ENCODE peak calls at places on chromosome 15, in five cellular contexts. P is K562, B is IMR-90, Z is A549, H is GM12878. M is an unnamed sample.

GRCh38 chr15:41832875-41833274 is 5.0 kb downstream of the JMJD7 start:
- DNase-seq in P (no peak), B (no peak), Z (no peak), H (no peak), M (no peak)

GRCh38 chr15:67021455-67021854 is 43.9 kb upstream of the SMAD3 start:
- DNase-seq in P (no peak), B (no peak), Z (no peak), H (no peak), M (no peak)

GRCh38 chr15:52784799-52785671 is 5.1 kb downstream of the ONECUT1 start:
- DNase-seq in P (no peak), B (no peak), Z (no peak), H (no peak), M (no peak)

GRCh38 chr15:100887211-100887913 is 7.7 kb downstream of the ALDH1A3 start:
- DNase-seq in P (no peak), B (no peak), Z (no peak), H (no peak), M (no peak)

GRCh38 chr15:67717776-67718175 is 107.5 kb upstream of the SKOR1 start:
- DNase-seq in P (no peak), B (no peak), Z (no peak), H (no peak), M (no peak)

GRCh38 chr15:60781211-60781713 is 302.3 kb upstream of the ICE2 start:
- DNase-seq in P (no peak), B (no peak), Z (no peak), H (no peak), M (no peak)

GRCh38 chr15:51390932-51391432 is 49.5 kb downstream of the GLDN start:
- DNase-seq in P (no peak), B (no peak), Z (no peak), H (no peak), M (no peak)

GRCh38 chr15:57780461-57780860 is 73.9 kb downstream of the POLR2M start:
- DNase-seq in P (no peak), B (no peak), Z (no peak), H (no peak), M (no peak)

GRCh38 chr15:61049934-61050333 is 179.2 kb downstream of the RORA start:
- DNase-seq in P (no peak), B (peak; percentile 91), Z (no peak), H (peak; percentile 17), M (no peak)

GRCh38 chr15:35170216-35170615 is 85.1 kb upstream of the NANOGP8 start:
- DNase-seq in P (no peak), B (peak; percentile 68), Z (no peak), H (no peak), M (no peak)

GRCh38 chr15:99085413-99086326 is 19.2 kb upstream of the SYNM start:
- DNase-seq in P (no peak), B (peak; percentile 91), Z (no peak), H (no peak), M (no peak)

GRCh38 chr15:58136731-58137130 is 1.4 kb upstream of the AQP9 start:
- DNase-seq in P (no peak), B (no peak), Z (no peak), H (no peak), M (no peak)

GRCh38 chr15:100663066-100663465 is 60.7 kb downstream of the ASB7 start:
- DNase-seq in P (peak; percentile 21), B (no peak), Z (peak; percentile 87), H (no peak), M (peak; percentile 54)

GRCh38 chr15:37035349-37035748 is 65.0 kb downstream of the MEIS2 start:
- DNase-seq in P (no peak), B (peak; percentile 66), Z (no peak), H (no peak), M (no peak)

GRCh38 chr15:48343865-48344264 is 12.6 kb downstream of the DUT start:
- DNase-seq in P (no peak), B (no peak), Z (no peak), H (no peak), M (no peak)

GRCh38 chr15:85507114-85507513 is 126.7 kb downstream of the AKAP13 start:
- DNase-seq in P (no peak), B (no peak), Z (no peak), H (no peak), M (no peak)

GRCh38 chr15:85501574-85501973 is 121.2 kb downstream of the AKAP13 start:
- DNase-seq in P (no peak), B (no peak), Z (no peak), H (no peak), M (no peak)

GRCh38 chr15:85500729-85501128 is 120.3 kb downstream of the AKAP13 start:
- DNase-seq in P (no peak), B (peak; percentile 15), Z (no peak), H (no peak), M (no peak)

GRCh38 chr15:85503151-85503797 is 122.9 kb downstream of the AKAP13 start:
- DNase-seq in P (no peak), B (no peak), Z (no peak), H (no peak), M (no peak)

DNA sequence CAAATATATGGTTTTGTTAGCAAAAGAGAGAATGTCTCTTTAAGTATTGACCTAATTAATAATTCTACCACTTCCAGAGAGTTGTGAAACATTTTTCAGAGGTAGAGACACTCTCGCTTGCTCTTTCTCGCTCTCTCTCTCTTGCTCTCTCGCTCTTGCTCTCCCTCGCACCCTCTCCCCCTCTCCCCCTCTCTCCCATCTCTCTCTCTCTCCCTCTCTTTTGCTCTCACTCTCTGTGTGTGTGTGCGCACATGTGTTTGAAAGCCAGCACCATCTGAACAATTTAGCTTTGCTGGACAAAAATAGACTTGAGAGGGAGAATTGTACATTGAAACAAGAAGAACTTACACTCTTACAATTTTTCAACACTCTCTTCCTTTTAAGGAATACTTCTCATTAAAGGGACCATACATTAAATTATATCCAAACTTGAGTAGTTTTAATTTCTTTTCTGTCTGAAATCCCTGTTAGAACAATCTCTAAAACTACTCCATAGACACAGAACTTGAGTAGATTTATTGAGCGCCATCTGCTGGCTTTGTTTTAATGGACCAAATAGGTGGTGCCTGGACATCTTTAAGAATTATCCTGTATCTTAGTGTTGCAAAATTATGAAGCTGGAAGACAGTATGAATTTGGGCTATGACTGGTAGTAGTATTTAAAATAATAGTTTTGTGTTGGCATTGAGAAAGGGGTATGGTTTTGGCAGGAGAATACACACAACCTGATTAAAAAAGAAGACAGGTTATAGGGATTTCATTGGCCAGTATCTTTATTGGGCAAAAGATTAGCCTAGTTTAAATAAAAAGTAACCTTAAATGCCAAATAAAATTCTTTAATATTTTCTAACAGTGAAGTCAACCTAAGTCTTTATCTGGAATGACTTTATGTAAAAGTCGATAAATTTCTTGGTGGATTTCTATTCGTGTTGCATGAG is 124.6 kb downstream of the AKAP13 start:
- DNase-seq in P (peak; percentile 20), B (peak; percentile 74), Z (peak; percentile 49), H (no peak), M (peak; percentile 29)
- TF ChIP-seq BHLHE40 in P (no peak), B (no peak), Z (no peak), H (no peak), M (no peak)

GRCh38 chr15:77597804-77598453 is 34.8 kb downstream of the LINGO1 start:
- DNase-seq in P (no peak), B (no peak), Z (no peak), H (no peak), M (no peak)

GRCh38 chr15:77599357-77599756 is 33.4 kb downstream of the LINGO1 start:
- DNase-seq in P (no peak), B (no peak), Z (no peak), H (no peak), M (no peak)

GRCh38 chr15:77602800-77603199 is 29.9 kb downstream of the LINGO1 start:
- DNase-seq in P (no peak), B (no peak), Z (no peak), H (no peak), M (no peak)

GRCh38 chr15:77596821-77597803 is 35.6 kb downstream of the LINGO1 start:
- DNase-seq in P (no peak), B (no peak), Z (no peak), H (no peak), M (no peak)

GRCh38 chr15:77599899-77600298 is 32.8 kb downstream of the LINGO1 start:
- DNase-seq in P (peak; percentile 97), B (peak; percentile 22), Z (peak; percentile 49), H (no peak), M (peak; percentile 79)
- TF ChIP-seq BHLHE40 in P (no peak), B (no peak), Z (no peak), H (no peak), M (no peak)

DNA sequence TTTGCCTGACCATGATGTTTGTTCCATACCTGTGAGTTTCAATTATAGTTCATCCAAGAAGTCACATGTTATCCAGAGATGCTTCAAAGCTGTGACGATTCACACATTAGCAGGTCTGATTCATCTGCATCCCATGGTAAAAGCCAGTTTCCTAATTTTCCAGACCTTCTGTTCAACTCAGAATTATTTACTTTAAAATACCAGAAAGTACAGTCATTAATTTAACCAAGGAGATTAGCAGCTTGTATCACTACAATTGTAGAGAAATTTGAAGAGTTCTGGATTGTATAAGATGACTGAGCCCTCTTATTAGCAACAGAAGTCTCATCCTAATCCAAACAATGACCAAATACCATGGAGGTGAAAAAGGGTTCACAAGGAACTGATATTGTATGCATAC is 76.1 kb upstream of the THBS1 start:
- DNase-seq in P (no peak), B (peak; percentile 91), Z (no peak), H (no peak), M (no peak)
- TF ChIP-seq BHLHE40 in P (no peak), B (peak; percentile 37), Z (no peak), H (no peak), M (no peak)

DNA sequence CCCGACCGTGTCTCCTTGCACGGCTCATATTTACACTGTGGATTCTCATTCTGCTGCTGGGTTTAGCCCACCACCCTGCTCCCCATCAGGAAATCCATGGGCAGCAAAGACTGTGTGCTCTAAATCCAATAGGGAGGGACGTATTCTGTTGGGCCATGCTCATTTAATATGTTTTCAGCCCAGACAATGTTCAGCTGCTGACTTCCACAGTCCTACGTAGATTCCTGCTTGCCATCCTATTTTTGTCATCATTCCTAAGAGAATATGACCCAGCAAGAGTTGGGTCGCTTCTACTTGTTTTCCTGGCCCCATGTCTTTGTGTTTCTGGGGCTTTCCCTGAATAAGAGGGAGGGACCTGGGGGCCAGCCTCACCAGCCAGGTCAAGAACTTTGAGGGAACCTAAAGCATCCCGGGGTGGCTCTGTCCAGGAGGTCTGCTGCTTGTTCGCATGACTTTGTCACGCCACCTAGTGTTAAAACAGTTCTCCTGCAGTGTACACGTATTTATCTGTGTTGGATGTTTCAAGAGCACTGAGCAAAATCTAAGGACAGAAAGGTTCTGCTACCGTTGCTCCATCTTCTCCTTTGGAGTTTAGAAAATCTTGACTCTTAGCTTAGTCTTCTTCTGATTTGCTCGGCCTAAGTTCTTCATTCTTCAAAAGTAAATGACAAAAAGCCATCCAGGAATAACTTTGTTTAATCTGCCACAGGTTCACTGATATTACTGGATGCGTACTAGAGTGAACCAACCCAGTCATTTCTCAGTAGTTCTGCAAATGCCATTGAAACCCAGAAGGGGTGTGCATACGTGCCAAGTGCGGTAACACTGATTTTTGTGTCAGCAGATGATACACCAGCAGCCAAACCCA is 79.8 kb upstream of the NR2E3 start:
- DNase-seq in P (peak; percentile 63), B (peak; percentile 77), Z (peak; percentile 88), H (no peak), M (peak; percentile 66)
- TF ChIP-seq BHLHE40 in P (no peak), B (no peak), Z (no peak), H (no peak), M (no peak)

GRCh38 chr15:71612066-71612715 is 198.2 kb upstream of the NR2E3 start:
- DNase-seq in P (no peak), B (peak; percentile 31), Z (no peak), H (no peak), M (no peak)
- TF ChIP-seq BHLHE40 in P (no peak), B (no peak), Z (no peak), H (no peak), M (no peak)